ENCODE peak calls at places on chromosomes 4 and X, in nine cellular contexts. O is choroid plexus epithelial cell, K is HT1080, Y is GM19239, L is nucleus accumbens, E is head of caudate nucleus, M is cardiac fibroblast, S is nephron progenitor cell, R is NCI-H2107. U is an unnamed sample.

GRCh38 chrX:12947545-12948235 is 27.2 kb upstream of the TMSB4X start:
- DNase-seq in L (no peak), E (no peak), S (no peak), R (no peak), M (no peak), O (no peak), K (no peak), Y (no peak), U (no peak)

GRCh38 chr4:48141048-48141447 is 7.0 kb upstream of the TXK start:
- DNase-seq in R (no peak), L (no peak), S (no peak), K (peak), O (peak), Y (no peak), E (no peak), M (peak), U (no peak)

GRCh38 chr4:40623707-40624106 is 6.0 kb downstream of the RBM47 start:
- DNase-seq in O (no peak), K (no peak), S (no peak), E (no peak), R (no peak), Y (no peak), L (no peak), M (no peak), U (no peak)

GRCh38 chr4:121096629-121097028 is 24.3 kb upstream of the NDNF start:
- DNase-seq in R (no peak), L (no peak), Y (no peak), E (no peak), K (peak), S (no peak), M (peak), O (peak), U (no peak)

GRCh38 chr4:113026556-113026955 is 22.9 kb upstream of the ANK2 start:
- DNase-seq in M (peak), K (peak), E (no peak), L (no peak), S (no peak), O (peak), Y (no peak), R (no peak), U (no peak)

GRCh38 chrX:133776072-133776471 is 209.3 kb downstream of the GPC3 start:
- DNase-seq in O (peak), L (no peak), R (no peak), M (no peak), Y (no peak), S (peak), E (peak), K (no peak), U (peak)

GRCh38 chr4:84499065-84499982 is at the start of gene NKX6-1:
- DNase-seq in S (peak), L (no peak), Y (no peak), K (peak), M (peak), R (peak), O (peak), E (peak), U (peak)

GRCh38 chrX:55342533-55343501 is 78.1 kb upstream of the PAGE3 start:
- DNase-seq in M (peak), O (peak), R (no peak), K (peak), S (no peak), E (peak), Y (peak), L (no peak), U (peak)

GRCh38 chr4:185209031-185209851 is at the start of gene SNX25:
- DNase-seq in Y (peak), E (peak), S (peak), L (peak), O (peak), K (peak), R (no peak), M (peak), U (peak)

GRCh38 chr4:82848706-82849105 is 42.2 kb downstream of the SEC31A start:
- DNase-seq in R (no peak), M (no peak), S (no peak), L (no peak), E (no peak), Y (no peak), K (no peak), O (no peak), U (no peak)

GRCh38 chr4:67725981-67726380 is 25.0 kb upstream of the UBA6 start:
- DNase-seq in E (no peak), S (no peak), O (peak), Y (no peak), M (no peak), L (no peak), R (no peak), K (peak), U (no peak)

GRCh38 chr4:42617030-42617429 is 39.9 kb downstream of the ATP8A1 start:
- DNase-seq in Y (no peak), M (no peak), E (no peak), R (no peak), S (no peak), O (no peak), K (no peak), L (no peak), U (no peak)

GRCh38 chrX:107678957-107679740 is 50.8 kb downstream of the PRPS1 start:
- DNase-seq in O (peak), S (no peak), M (peak), Y (no peak), L (no peak), R (no peak), E (no peak), K (peak), U (no peak)

GRCh38 chr4:6909970-6910339 is 329 bp downstream of the TBC1D14 start:
- DNase-seq in O (no peak), R (no peak), E (peak), Y (peak), S (peak), M (no peak), L (no peak), K (no peak), U (peak)